ENCODE peak calls at places on chromosome 21, in eight cellular contexts. Z is upper lobe of right lung; V is CD4-positive, CD25-positive, alpha-beta regulatory T cell; T is naive thymus-derived CD4-positive, alpha-beta T cell; M is heart right ventricle; Y is CD8-positive, alpha-beta memory T cell; P is GM12878; A is endothelial cell of umbilical vein. I is an unnamed sample.
A peak's percentile ranks its signal among the peaks of the same experiment; 100 is the strongest.

GRCh38 chr21:41877901-41878830 is 978 bp downstream of the PRDM15 start:
- DNase-seq in Z (peak; percentile 78), V (peak; percentile 33), T (peak; percentile 17), M (no peak), Y (peak; percentile 55), P (no peak), A (peak; percentile 55), I (no peak)

GRCh38 chr21:39932335-39932734 is 65.1 kb downstream of the PCP4 start:
- DNase-seq in Z (no peak), V (no peak), T (no peak), M (no peak), Y (no peak), P (no peak), A (no peak), I (no peak)

GRCh38 chr21:38352536-38353219 is 95.9 kb downstream of the KCNJ15 start:
- DNase-seq in Z (peak; percentile 72), V (no peak), T (peak; percentile 18), M (peak; percentile 62), Y (no peak), P (no peak), A (peak; percentile 76), I (peak; percentile 32)

GRCh38 chr21:33434770-33435360 is 31.7 kb downstream of the IFNGR2 start:
- DNase-seq in Z (no peak), V (no peak), T (no peak), M (peak; percentile 20), Y (no peak), P (peak; percentile 99), A (peak; percentile 92), I (peak; percentile 48)

GRCh38 chr21:17105972-17106371 is 406.9 kb upstream of the CXADR start:
- DNase-seq in Z (no peak), V (no peak), T (no peak), M (no peak), Y (no peak), P (no peak), A (no peak), I (no peak)

GRCh38 chr21:29851611-29852010 is 88.2 kb downstream of the GRIK1 start:
- DNase-seq in Z (no peak), V (no peak), T (no peak), M (no peak), Y (no peak), P (no peak), A (no peak), I (no peak)

GRCh38 chr21:42746240-42746592 is 92.8 kb downstream of the PDE9A start:
- DNase-seq in Z (peak; percentile 59), V (peak; percentile 15), T (no peak), M (no peak), Y (no peak), P (no peak), A (no peak), I (no peak)

GRCh38 chr21:17818158-17819113 is 720 bp downstream of the C21orf91 start:
- DNase-seq in Z (peak; percentile 79), V (peak; percentile 54), T (peak; percentile 49), M (peak; percentile 22), Y (peak; percentile 72), P (no peak), A (peak; percentile 55), I (no peak)

GRCh38 chr21:41641821-41642368 is 125.0 kb downstream of the RIPK4 start:
- DNase-seq in Z (peak; percentile 36), V (no peak), T (no peak), M (peak; percentile 59), Y (no peak), P (no peak), A (peak; percentile 71), I (no peak)

GRCh38 chr21:42441963-42442362 is 38.3 kb downstream of the UBASH3A start:
- DNase-seq in Z (no peak), V (no peak), T (no peak), M (no peak), Y (no peak), P (no peak), A (no peak), I (no peak)

GRCh38 chr21:17848228-17848627 is 29.1 kb upstream of the C21orf91 start:
- DNase-seq in Z (no peak), V (no peak), T (no peak), M (peak; percentile 9), Y (no peak), P (peak; percentile 84), A (no peak), I (peak; percentile 17)

GRCh38 chr21:18801468-18801867 is 397.9 kb upstream of the TMPRSS15 start:
- DNase-seq in Z (no peak), V (no peak), T (no peak), M (no peak), Y (no peak), P (no peak), A (peak; percentile 30), I (no peak)

GRCh38 chr21:21921410-21922232 is 923.4 kb downstream of the NCAM2 start:
- DNase-seq in Z (no peak), V (no peak), T (no peak), M (no peak), Y (no peak), P (no peak), A (no peak), I (no peak)

GRCh38 chr21:41605178-41605933 is 97.4 kb upstream of the TMPRSS2 start:
- DNase-seq in Z (peak; percentile 68), V (no peak), T (no peak), M (no peak), Y (no peak), P (no peak), A (no peak), I (no peak)

GRCh38 chr21:24910591-24910990 is 696.7 kb downstream of the MRPL39 start:
- DNase-seq in Z (no peak), V (no peak), T (no peak), M (no peak), Y (no peak), P (no peak), A (no peak), I (no peak)

GRCh38 chr21:42080788-42081083 is 9.6 kb downstream of the UMODL1 start:
- DNase-seq in Z (no peak), V (no peak), T (no peak), M (no peak), Y (no peak), P (no peak), A (no peak), I (no peak)

GRCh38 chr21:29849735-29850176 is 90.0 kb downstream of the GRIK1 start:
- DNase-seq in Z (no peak), V (peak; percentile 40), T (peak; percentile 5), M (peak; percentile 39), Y (no peak), P (peak; percentile 8), A (peak; percentile 60), I (peak; percentile 4)

GRCh38 chr21:46229133-46229922 is 754 bp upstream of the LSS start:
- DNase-seq in Z (no peak), V (no peak), T (no peak), M (no peak), Y (no peak), P (no peak), A (peak; percentile 51), I (no peak)

GRCh38 chr21:29671728-29672127 is 268.1 kb downstream of the GRIK1 start:
- DNase-seq in Z (no peak), V (no peak), T (no peak), M (no peak), Y (no peak), P (no peak), A (no peak), I (no peak)

GRCh38 chr21:40166291-40166843 is 299.1 kb downstream of the PCP4 start:
- DNase-seq in Z (no peak), V (no peak), T (no peak), M (no peak), Y (no peak), P (no peak), A (no peak), I (no peak)

GRCh38 chr21:28235169-28235892 is 757.3 kb downstream of the LTN1 start:
- DNase-seq in Z (no peak), V (no peak), T (no peak), M (no peak), Y (no peak), P (no peak), A (peak; percentile 12), I (no peak)

DNA sequence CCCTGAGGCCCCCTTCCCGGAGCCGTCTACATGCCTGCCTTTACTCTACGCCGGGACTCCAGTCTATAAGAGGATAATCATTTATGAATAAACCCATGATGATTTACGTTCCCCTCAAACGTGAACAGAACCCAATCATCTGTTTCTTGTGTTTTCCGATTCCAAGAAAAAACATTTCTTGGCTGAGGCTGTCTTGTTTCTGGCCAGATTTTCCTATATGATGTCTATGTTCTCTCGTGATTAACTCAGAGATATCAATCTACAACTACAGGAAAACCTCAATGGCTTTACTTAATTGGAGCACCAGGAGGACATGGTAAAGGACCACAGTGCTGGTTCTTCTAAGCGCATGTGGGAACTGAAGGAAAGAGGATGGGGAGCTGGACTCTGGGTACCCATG is 22.3 kb downstream of the RCAN1 start:
- DNase-seq in Z (no peak), V (no peak), T (no peak), M (no peak), Y (no peak), P (no peak), A (peak; percentile 16), I (no peak)
- H3K4me1 ChIP-seq in Z (peaks cover 18% of the 10 kb centered on the region), V (peaks cover 3% of the 10 kb centered on the region), T (no peaks in the 10 kb centered on the region), M (peaks cover 27% of the 10 kb centered on the region), Y (peaks cover 8% of the 10 kb centered on the region), P (no peaks in the 10 kb centered on the region), A (no peaks in the 10 kb centered on the region), I (no peaks in the 10 kb centered on the region)

GRCh38 chr21:16070207-16070651 is 340.4 kb downstream of the USP25 start:
- DNase-seq in Z (no peak), V (no peak), T (no peak), M (no peak), Y (no peak), P (no peak), A (no peak), I (no peak)
- H3K4me3 ChIP-seq in Z (peak overlapping the region; percentile 34), V (no peak overlapping the region), T (no peak overlapping the region), M (no peak overlapping the region), Y (no peak overlapping the region), P (no peak overlapping the region), A (no peak overlapping the region), I (no peak overlapping the region)

DNA sequence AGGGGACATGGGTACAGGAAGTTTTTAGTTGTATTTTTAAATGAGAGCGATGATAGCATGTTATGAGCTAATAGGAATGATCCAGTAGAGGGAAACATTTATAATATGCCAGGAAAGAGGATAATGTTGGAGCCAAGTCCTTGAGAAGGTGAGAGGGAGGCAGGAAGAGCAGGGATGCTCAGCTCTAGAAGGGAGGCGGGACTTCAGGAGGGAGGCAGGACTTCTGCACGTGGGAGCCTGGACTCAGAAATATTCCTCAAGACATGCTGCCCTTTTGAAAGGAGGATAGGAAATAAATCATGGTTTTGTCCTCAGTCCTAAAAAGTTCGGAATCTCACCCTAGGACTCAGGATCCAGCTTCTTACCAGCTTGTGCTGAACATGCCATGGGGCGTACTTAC is 5.9 kb downstream of the ADARB1 start:
- DNase-seq in Z (no peak), V (no peak), T (no peak), M (no peak), Y (no peak), P (no peak), A (no peak), I (no peak)
- H3K4me1 ChIP-seq in Z (peaks cover 49% of the 10 kb centered on the region), V (peaks cover 81% of the 10 kb centered on the region), T (peaks cover 89% of the 10 kb centered on the region), M (peaks cover 89% of the 10 kb centered on the region), Y (peaks cover 98% of the 10 kb centered on the region), P (peaks cover 2% of the 10 kb centered on the region), A (peaks cover 33% of the 10 kb centered on the region), I (peaks cover 21% of the 10 kb centered on the region)

DNA sequence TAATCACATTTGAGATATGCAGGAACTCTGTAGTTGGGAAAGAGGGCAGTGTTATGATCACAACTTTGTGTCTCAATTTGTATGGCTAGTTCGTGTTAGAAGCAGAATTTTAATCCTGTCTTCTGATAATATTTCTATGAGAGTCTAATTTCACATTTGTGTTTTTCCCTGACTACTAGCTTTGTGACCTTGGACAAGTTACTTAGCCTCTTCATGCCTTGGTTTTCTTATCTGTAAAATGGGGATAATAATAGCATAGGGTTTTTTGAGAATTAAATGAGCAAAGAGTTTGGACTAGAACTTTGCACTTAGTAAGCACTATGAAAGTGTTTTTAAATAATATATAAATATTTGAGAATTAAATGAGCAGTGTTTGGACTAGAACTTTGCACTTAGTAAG is 24.9 kb upstream of the SCAF4 start:
- DNase-seq in Z (no peak), V (no peak), T (no peak), M (no peak), Y (no peak), P (no peak), A (no peak), I (no peak)
- H3K4me3 ChIP-seq in Z (no peak overlapping the region), V (no peak overlapping the region), T (no peak overlapping the region), M (no peak overlapping the region), Y (no peak overlapping the region), P (no peak overlapping the region), A (no peak overlapping the region), I (no peak overlapping the region)